ENCODE peak calls at places on chromosomes 4 and X, in five cellular contexts. O is kidney tubule cell, W is T-helper 9 cell, Z is cardiac muscle cell, D is AG09309. H is an unnamed sample.

GRCh38 chrX:44874481-44875184 is 1.6 kb downstream of the KDM6A start:
- DNase-seq in O (peak), W (peak), Z (peak), D (no peak), H (no peak)

GRCh38 chrX:31837445-31837844 is 765.6 kb upstream of the FTHL17 start:
- DNase-seq in O (no peak), W (no peak), Z (no peak), D (no peak), H (no peak)

GRCh38 chr4:128310266-128310697 is 22.7 kb upstream of the PGRMC2 start:
- DNase-seq in O (peak), W (no peak), Z (peak), D (no peak), H (no peak)

GRCh38 chr4:34046580-34046979 is 2197.7 kb downstream of the ARAP2 start:
- DNase-seq in O (peak), W (no peak), Z (peak), D (peak), H (no peak)

GRCh38 chr4:125283702-125284279 is 31.0 kb upstream of the FAT4 start:
- DNase-seq in O (peak), W (no peak), Z (peak), D (peak), H (no peak)

GRCh38 chr4:74583757-74584156 is 138.8 kb downstream of the AREG start:
- DNase-seq in O (no peak), W (no peak), Z (peak), D (no peak), H (no peak)

GRCh38 chr4:1331591-1332353 is 15.2 kb upstream of the UVSSA start:
- DNase-seq in O (no peak), W (no peak), Z (no peak), D (no peak), H (no peak)

GRCh38 chr4:99848576-99848975 is 31.9 kb downstream of the DAPP1 start:
- DNase-seq in O (no peak), W (no peak), Z (no peak), D (no peak), H (no peak)

GRCh38 chrX:79081895-79082512 is 62.5 kb upstream of the GPR174 start:
- DNase-seq in O (peak), W (no peak), Z (peak), D (peak), H (no peak)

GRCh38 chrX:50905334-50905733 is 5.2 kb upstream of the BMP15 start:
- DNase-seq in O (peak), W (no peak), Z (peak), D (no peak), H (no peak)

GRCh38 chrX:153793291-153793690 is 884 bp downstream of the IDH3G start:
- DNase-seq in O (peak), W (no peak), Z (peak), D (no peak), H (no peak)

GRCh38 chr4:152369203-152369902 is 166.5 kb downstream of the FBXW7 start:
- DNase-seq in O (no peak), W (no peak), Z (no peak), D (no peak), H (no peak)

GRCh38 chr4:147287588-147287890 is 193.4 kb upstream of the EDNRA start:
- DNase-seq in O (no peak), W (no peak), Z (peak), D (no peak), H (no peak)

GRCh38 chr4:113957961-113958360 is 21.5 kb downstream of the ARSJ start:
- DNase-seq in O (no peak), W (no peak), Z (no peak), D (no peak), H (no peak)

GRCh38 chr4:17605236-17605635 is 9.2 kb upstream of the MED28 start:
- DNase-seq in O (no peak), W (no peak), Z (no peak), D (no peak), H (no peak)

GRCh38 chr4:5143306-5143861 is 92.1 kb downstream of the STK32B start:
- DNase-seq in O (no peak), W (no peak), Z (no peak), D (no peak), H (no peak)

GRCh38 chr4:3418029-3418762 is 23.6 kb upstream of the HGFAC start:
- DNase-seq in O (no peak), W (no peak), Z (no peak), D (no peak), H (no peak)